ENCODE peak calls at places on chromosomes 11 and 22, in six cellular contexts. X is astrocyte of the spinal cord, L is astrocyte, U is heart right ventricle, A is choroid plexus epithelial cell, F is foreskin fibroblast. Y is an unnamed sample.

GRCh38 chr11:20599424-20600346 is at the start of gene SLC6A5:
- DNase-seq in X (peak), U (peak), L (no peak), F (peak), A (peak), Y (peak)

GRCh38 chr11:2818503-2818902 is 67.1 kb downstream of the CDKN1C start:
- DNase-seq in U (no peak), X (no peak), F (no peak), L (no peak), A (no peak), Y (no peak)

GRCh38 chr11:76044750-76045320 is 161.5 kb downstream of the WNT11 start:
- DNase-seq in L (no peak), A (no peak), X (no peak), F (no peak), U (no peak), Y (no peak)

GRCh38 chr11:35238882-35239281 is 99.9 kb downstream of the CD44 start:
- DNase-seq in A (no peak), X (no peak), L (no peak), U (no peak), F (no peak), Y (no peak)

GRCh38 chr11:12007769-12008737 is at the start of gene DKK3:
- DNase-seq in A (no peak), F (peak), L (no peak), U (peak), X (no peak), Y (no peak)

GRCh38 chr11:113578164-113578455 is 102.9 kb upstream of the DRD2 start:
- DNase-seq in L (no peak), A (no peak), U (no peak), X (no peak), F (no peak), Y (no peak)

GRCh38 chr11:93494341-93494740 is 48.9 kb downstream of the SMCO4 start:
- DNase-seq in X (peak), A (peak), U (no peak), L (peak), F (no peak), Y (peak)

GRCh38 chr11:17129003-17129402 is 51.5 kb upstream of the RPS13 start:
- DNase-seq in F (peak), X (peak), A (peak), U (no peak), L (peak), Y (peak)

GRCh38 chr11:79382301-79382700 is 58.5 kb downstream of the TENM4 start:
- DNase-seq in F (no peak), U (no peak), A (no peak), X (no peak), L (no peak), Y (no peak)

GRCh38 chr11:57116654-57117053 is 65.1 kb upstream of the LRRC55 start:
- DNase-seq in X (peak), L (peak), A (peak), U (no peak), F (peak), Y (peak)

GRCh38 chr11:93757924-93758865 is 16.7 kb downstream of the C11orf54 start:
- DNase-seq in X (no peak), A (no peak), U (no peak), F (no peak), L (no peak), Y (no peak)

GRCh38 chr11:69382131-69383128 is 88.5 kb downstream of the MYEOV start:
- DNase-seq in A (peak), U (peak), F (peak), L (no peak), X (no peak), Y (no peak)

GRCh38 chr11:123681007-123681406 is 26.6 kb upstream of the SCN3B start:
- DNase-seq in L (no peak), X (no peak), U (no peak), A (no peak), F (no peak), Y (no peak)

GRCh38 chr11:113796663-113797259 is 17.2 kb downstream of the CLDN25 start:
- DNase-seq in L (peak), U (no peak), A (peak), X (peak), F (peak), Y (peak)

GRCh38 chr11:47258317-47258902 is 614 bp downstream of the NR1H3 start:
- DNase-seq in L (no peak), X (no peak), A (no peak), U (no peak), F (no peak), Y (no peak)
- H3K4me3 ChIP-seq in L (no peak), X (peak), A (peak), U (peak), F (peak), Y (peak)

DNA sequence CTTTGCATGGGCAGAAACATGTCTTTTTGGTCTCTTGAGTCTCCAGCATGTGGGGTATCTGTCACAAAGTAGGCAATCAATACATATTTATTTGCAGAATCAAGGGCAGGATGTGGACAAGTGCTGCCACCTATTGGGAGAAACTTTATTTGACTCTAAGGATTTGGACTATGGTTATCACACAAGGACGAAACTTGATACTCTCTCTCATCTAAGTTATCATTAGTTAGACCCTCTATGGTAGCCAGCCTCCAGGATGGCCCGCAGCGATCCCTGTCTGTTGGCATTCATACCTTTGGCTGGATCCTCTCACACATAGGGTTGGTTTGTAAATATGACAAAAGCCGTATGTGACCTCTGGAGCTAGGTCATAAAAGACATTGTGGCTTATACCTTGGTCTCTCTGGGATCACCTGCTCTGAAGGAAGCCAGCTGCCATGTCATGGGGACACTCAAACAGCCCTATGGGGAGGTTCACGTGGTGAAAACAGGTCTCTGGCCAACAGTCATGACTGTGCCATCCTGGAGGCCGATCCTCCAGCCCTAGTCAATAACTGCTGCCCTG is 1.1 kb upstream of the FBXO7 start:
- DNase-seq in F (peak), A (peak), L (peak), X (peak), U (no peak), Y (peak)
- H3K4me3 ChIP-seq in F (peak), A (peak), L (peak), X (no peak), U (peak), Y (no peak)

GRCh38 chr11:31808268-31808667 is 2.9 kb downstream of the PAX6 start:
- DNase-seq in L (no peak), U (no peak), F (no peak), A (no peak), X (no peak), Y (no peak)

GRCh38 chr11:31809857-31810778 is 1.0 kb downstream of the PAX6 start:
- DNase-seq in A (peak), F (peak), U (no peak), L (peak), X (peak), Y (no peak)

GRCh38 chr11:31809543-31809856 is 1.6 kb downstream of the PAX6 start:
- DNase-seq in A (no peak), X (no peak), U (no peak), F (no peak), L (peak), Y (no peak)

GRCh38 chr11:31807791-31808074 is 3.4 kb downstream of the PAX6 start:
- DNase-seq in A (no peak), X (no peak), L (no peak), U (no peak), F (no peak), Y (no peak)

DNA sequence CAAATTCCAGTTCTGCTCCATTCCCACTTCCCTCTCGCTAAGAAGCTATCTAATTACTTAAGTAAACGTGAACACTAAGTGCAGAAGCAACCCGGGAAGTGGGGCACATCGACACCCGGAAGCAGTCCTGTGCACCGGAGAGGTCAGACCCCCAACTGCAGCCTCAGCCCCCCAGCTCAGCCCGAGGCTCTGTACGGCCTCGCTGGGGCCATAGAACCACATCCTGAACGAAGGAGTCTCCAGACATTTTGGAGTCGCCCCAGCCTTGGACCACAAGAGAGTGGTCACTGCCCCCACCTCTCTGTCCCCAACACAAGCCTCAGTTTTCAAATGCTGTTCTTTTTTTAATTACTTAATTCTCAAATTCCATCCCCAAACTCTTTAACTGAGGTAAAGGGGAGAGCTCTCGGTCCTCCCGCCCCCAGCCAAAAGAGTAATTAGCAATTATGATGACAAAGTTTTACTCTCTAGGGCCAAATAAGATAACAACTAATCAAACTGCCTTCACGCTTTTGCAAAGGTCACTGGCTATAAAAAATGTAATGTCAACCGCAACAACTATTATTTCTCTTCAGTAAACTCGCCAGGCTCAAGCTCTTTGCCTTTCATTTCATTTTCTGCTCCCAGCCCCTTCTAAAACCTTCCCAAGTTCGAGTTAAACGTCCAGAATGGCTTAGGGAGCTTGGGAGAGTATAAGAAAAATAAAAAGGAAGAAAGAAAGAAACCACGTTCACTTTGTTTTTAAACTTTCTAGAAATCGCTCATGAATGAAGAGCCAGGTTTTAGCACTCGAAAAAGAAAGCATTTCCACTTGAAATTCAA is 2.2 kb downstream of the PAX6 start:
- DNase-seq in L (peak), F (no peak), A (no peak), X (no peak), U (no peak), Y (no peak)
- H3K4me3 ChIP-seq in L (peak), F (no peak), A (peak), X (peak), U (no peak), Y (peak)

GRCh38 chr11:129377739-129378138 is 2.1 kb downstream of the BARX2 start:
- DNase-seq in F (no peak), A (no peak), U (no peak), L (no peak), X (no peak), Y (no peak)

GRCh38 chr11:129374081-129374992 is 1.3 kb upstream of the BARX2 start:
- DNase-seq in L (no peak), A (no peak), U (no peak), X (no peak), F (peak), Y (no peak)

GRCh38 chr11:129376658-129377341 is 1.2 kb downstream of the BARX2 start:
- DNase-seq in F (no peak), A (no peak), U (no peak), L (no peak), X (no peak), Y (no peak)

GRCh38 chr11:129374993-129375721 is 491 bp upstream of the BARX2 start:
- DNase-seq in L (no peak), A (no peak), U (no peak), F (peak), X (peak), Y (no peak)

DNA sequence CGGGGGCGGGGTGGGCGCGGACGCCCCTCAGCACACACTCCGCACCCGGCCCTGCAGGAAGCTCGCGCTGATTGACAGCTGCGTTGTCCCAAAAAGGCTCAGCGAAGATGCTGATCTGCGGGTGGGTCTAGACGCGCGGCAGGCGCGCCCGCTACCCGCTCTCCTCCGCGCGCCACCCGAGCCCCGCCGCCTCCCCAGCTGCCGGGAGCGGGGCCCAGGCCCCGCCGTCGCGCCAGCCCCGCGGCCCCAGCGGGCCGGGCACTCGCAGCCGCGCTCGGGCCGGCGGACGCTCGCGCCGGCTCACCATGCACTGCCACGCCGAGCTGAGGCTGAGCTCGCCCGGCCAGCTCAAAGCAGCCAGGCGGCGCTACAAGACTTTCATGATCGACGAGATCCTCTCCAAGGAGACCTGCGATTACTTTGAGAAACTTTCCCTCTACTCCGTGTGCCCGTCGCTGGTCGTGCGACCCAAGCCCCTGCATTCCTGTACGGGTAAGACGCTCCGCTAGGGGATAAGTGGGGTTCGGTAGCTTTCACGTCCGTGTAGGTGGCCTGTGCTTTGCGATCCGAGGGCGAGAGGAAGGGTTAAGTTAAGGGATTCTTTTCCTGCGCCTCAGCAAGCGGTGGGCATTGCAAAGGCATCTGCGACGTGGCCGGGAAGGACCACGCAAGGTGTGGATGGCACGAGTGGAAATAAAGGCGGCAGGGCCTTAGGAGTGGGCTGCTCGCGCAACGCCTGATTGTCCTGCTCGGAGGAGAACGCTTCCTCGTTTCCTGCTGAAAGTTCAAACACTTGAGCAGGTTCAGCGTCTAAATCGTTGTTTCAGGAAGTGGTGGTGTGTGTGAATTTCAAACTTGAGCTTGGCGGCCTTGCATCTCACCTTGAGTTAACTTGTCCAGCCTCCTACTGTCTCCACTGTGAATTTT is at the start of gene BARX2:
- DNase-seq in U (no peak), A (peak), F (peak), X (peak), L (peak), Y (peak)
- H3K4me3 ChIP-seq in U (peak), A (no peak), F (no peak), X (no peak), L (peak), Y (peak)

GRCh38 chr11:65788801-65789200 is 1.9 kb downstream of the OVOL1 start:
- DNase-seq in U (no peak), A (no peak), F (no peak), L (no peak), X (no peak), Y (no peak)
- H3K4me3 ChIP-seq in U (no peak), A (no peak), F (no peak), L (no peak), X (no peak), Y (no peak)

GRCh38 chr11:109984634-109985289 is 108.4 kb upstream of the ZC3H12C start:
- DNase-seq in A (peak), L (no peak), U (no peak), F (no peak), X (no peak), Y (no peak)
- H3K4me3 ChIP-seq in A (no peak), L (no peak), U (no peak), F (no peak), X (no peak), Y (no peak)

GRCh38 chr22:49052023-49052538 is 775.6 kb downstream of the BRD1 start:
- DNase-seq in A (peak), F (peak), X (no peak), U (peak), L (peak), Y (no peak)

GRCh38 chr22:49053574-49053973 is 774.1 kb downstream of the BRD1 start:
- DNase-seq in L (no peak), X (no peak), F (no peak), U (no peak), A (no peak), Y (no peak)

GRCh38 chr22:49052560-49052959 is 775.1 kb downstream of the BRD1 start:
- DNase-seq in U (no peak), X (no peak), A (no peak), F (no peak), L (no peak), Y (no peak)

GRCh38 chr22:49049691-49050090 is 778.0 kb downstream of the BRD1 start:
- DNase-seq in X (no peak), A (no peak), F (no peak), L (no peak), U (no peak), Y (no peak)

GRCh38 chr22:49051491-49052022 is 776.1 kb downstream of the BRD1 start:
- DNase-seq in X (no peak), U (no peak), A (no peak), F (no peak), L (no peak), Y (no peak)
- H3K4me3 ChIP-seq in X (peak), U (peak), A (peak), F (peak), L (no peak), Y (no peak)

GRCh38 chr22:24685804-24686203 is 82.8 kb downstream of the GGT1 start:
- DNase-seq in X (no peak), A (peak), F (peak), L (no peak), U (peak), Y (no peak)
- H3K4me3 ChIP-seq in X (no peak), A (peak), F (no peak), L (peak), U (no peak), Y (peak)

GRCh38 chr11:73875380-73875779 is 1.3 kb downstream of the COA4 start:
- DNase-seq in L (no peak), U (no peak), X (no peak), F (no peak), A (no peak), Y (no peak)
- H3K4me3 ChIP-seq in L (peak), U (no peak), X (peak), F (peak), A (peak), Y (peak)

GRCh38 chr22:42770448-42770726 is 49.7 kb upstream of the A4GALT start:
- DNase-seq in A (no peak), U (no peak), X (no peak), F (no peak), L (no peak), Y (no peak)
- H3K4me3 ChIP-seq in A (peak), U (no peak), X (no peak), F (no peak), L (no peak), Y (no peak)